ENCODE peak calls at places on chromosomes 6 and 20, in four cellular contexts. O is uterus, L is lower lobe of right lung, Y is hippocampal formation. V is an unnamed sample.

GRCh38 chr6:9699890-9700289 is 715.0 kb downstream of the TFAP2A start:
- DNase-seq in O (no peak), L (no peak), Y (no peak), V (no peak)

GRCh38 chr20:37309941-37310590 is 20.6 kb downstream of the MANBAL start:
- DNase-seq in O (no peak), L (no peak), Y (no peak), V (no peak)

GRCh38 chr20:37395921-37396519 is 50.1 kb downstream of the SRC start:
- DNase-seq in O (no peak), L (peak), Y (no peak), V (no peak)

GRCh38 chr6:114783083-114783482 is 440.3 kb upstream of the HS3ST5 start:
- DNase-seq in O (no peak), L (no peak), Y (no peak), V (no peak)

GRCh38 chr6:167538746-167539145 is 213.9 kb downstream of the TTLL2 start:
- DNase-seq in O (no peak), L (no peak), Y (no peak), V (no peak)

GRCh38 chr6:111804627-111805235 is 68.5 kb downstream of the FYN start:
- DNase-seq in O (peak), L (no peak), Y (no peak), V (no peak)

GRCh38 chr6:56176741-56177140 is 70.6 kb downstream of the COL21A1 start:
- DNase-seq in O (no peak), L (no peak), Y (no peak), V (no peak)

GRCh38 chr20:32775240-32775991 is 13.2 kb downstream of the DNMT3B start:
- DNase-seq in O (no peak), L (no peak), Y (no peak), V (no peak)

GRCh38 chr6:169700296-169700695 is 1.5 kb downstream of the WDR27 start:
- DNase-seq in O (no peak), L (no peak), Y (no peak), V (no peak)

GRCh38 chr20:25050082-25050481 is 7.9 kb downstream of the ACSS1 start:
- DNase-seq in O (peak), L (no peak), Y (no peak), V (no peak)

GRCh38 chr6:126127662-126128061 is 141.3 kb downstream of the TRMT11 start:
- DNase-seq in O (no peak), L (no peak), Y (no peak), V (no peak)

V was measured in heart right ventricle.